ENCODE peak calls at places on chromosome 12, in nine cellular contexts. One of them, this sample, is unnamed.
A peak's percentile ranks its signal among the peaks of the same experiment; 100 is the strongest.

GRCh38 chr12:50637870-50638481 is 125.9 kb upstream of the ATF1 start:
- DNase-seq in neural progenitor cell: peak; percentile 66
- DNase-seq in psoas muscle: no peak
- DNase-seq in lung: no peak
- DNase-seq in AG10803: peak; percentile 63
- DNase-seq in heart right ventricle: no peak
- DNase-seq in LNCaP clone FGC: no peak
- DNase-seq in astrocyte of the spinal cord: peak; percentile 71
- DNase-seq in lower leg skin: no peak
- DNase-seq in this sample: peak; percentile 79

GRCh38 chr12:885701-886100 is 63.8 kb downstream of the RAD52 start:
- DNase-seq in neural progenitor cell: no peak
- DNase-seq in psoas muscle: no peak
- DNase-seq in lung: no peak
- DNase-seq in AG10803: no peak
- DNase-seq in heart right ventricle: no peak
- DNase-seq in LNCaP clone FGC: no peak
- DNase-seq in astrocyte of the spinal cord: no peak
- DNase-seq in lower leg skin: no peak
- DNase-seq in this sample: no peak

GRCh38 chr12:95633671-95634465 is 82.6 kb upstream of the USP44 start:
- DNase-seq in neural progenitor cell: no peak
- DNase-seq in psoas muscle: no peak
- DNase-seq in lung: no peak
- DNase-seq in AG10803: peak; percentile 62
- DNase-seq in heart right ventricle: no peak
- DNase-seq in LNCaP clone FGC: no peak
- DNase-seq in astrocyte of the spinal cord: peak; percentile 35
- DNase-seq in lower leg skin: peak; percentile 30
- DNase-seq in this sample: peak; percentile 71

GRCh38 chr12:124685689-124685993 is 118.2 kb upstream of the NCOR2 start:
- DNase-seq in neural progenitor cell: no peak
- DNase-seq in psoas muscle: no peak
- DNase-seq in lung: no peak
- DNase-seq in AG10803: no peak
- DNase-seq in heart right ventricle: no peak
- DNase-seq in LNCaP clone FGC: no peak
- DNase-seq in astrocyte of the spinal cord: no peak
- DNase-seq in lower leg skin: no peak
- DNase-seq in this sample: no peak

GRCh38 chr12:79547044-79547734 is 143.6 kb downstream of the PAWR start:
- DNase-seq in neural progenitor cell: peak; percentile 84
- DNase-seq in psoas muscle: no peak
- DNase-seq in lung: peak; percentile 74
- DNase-seq in AG10803: peak; percentile 94
- DNase-seq in heart right ventricle: no peak
- DNase-seq in LNCaP clone FGC: no peak
- DNase-seq in astrocyte of the spinal cord: peak; percentile 81
- DNase-seq in lower leg skin: peak; percentile 47
- DNase-seq in this sample: peak; percentile 85

GRCh38 chr12:104285740-104286537 is 17.6 kb upstream of the EID3 start:
- DNase-seq in neural progenitor cell: no peak
- DNase-seq in psoas muscle: no peak
- DNase-seq in lung: peak; percentile 79
- DNase-seq in AG10803: no peak
- DNase-seq in heart right ventricle: no peak
- DNase-seq in LNCaP clone FGC: no peak
- DNase-seq in astrocyte of the spinal cord: peak; percentile 58
- DNase-seq in lower leg skin: no peak
- DNase-seq in this sample: peak; percentile 54

GRCh38 chr12:62933220-62933870 is 1.6 kb downstream of the PPM1H start:
- DNase-seq in neural progenitor cell: peak; percentile 57
- DNase-seq in psoas muscle: no peak
- DNase-seq in lung: peak; percentile 39
- DNase-seq in AG10803: no peak
- DNase-seq in heart right ventricle: peak; percentile 50
- DNase-seq in LNCaP clone FGC: no peak
- DNase-seq in astrocyte of the spinal cord: peak; percentile 18
- DNase-seq in lower leg skin: no peak
- DNase-seq in this sample: no peak

GRCh38 chr12:129080821-129081220 is 227.5 kb downstream of the GLT1D1 start:
- DNase-seq in neural progenitor cell: no peak
- DNase-seq in psoas muscle: no peak
- DNase-seq in lung: no peak
- DNase-seq in AG10803: no peak
- DNase-seq in heart right ventricle: no peak
- DNase-seq in LNCaP clone FGC: no peak
- DNase-seq in astrocyte of the spinal cord: no peak
- DNase-seq in lower leg skin: no peak
- DNase-seq in this sample: no peak

GRCh38 chr12:40158592-40159111 is 52.8 kb upstream of the SLC2A13 start:
- DNase-seq in neural progenitor cell: no peak
- DNase-seq in psoas muscle: no peak
- DNase-seq in lung: peak; percentile 40
- DNase-seq in AG10803: peak; percentile 34
- DNase-seq in heart right ventricle: no peak
- DNase-seq in LNCaP clone FGC: no peak
- DNase-seq in astrocyte of the spinal cord: no peak
- DNase-seq in lower leg skin: peak; percentile 75
- DNase-seq in this sample: no peak

GRCh38 chr12:121466800-121467637 is 67.1 kb downstream of the RNF34 start:
- DNase-seq in neural progenitor cell: peak; percentile 95
- DNase-seq in psoas muscle: peak; percentile 92
- DNase-seq in lung: peak; percentile 88
- DNase-seq in AG10803: peak; percentile 84
- DNase-seq in heart right ventricle: peak; percentile 88
- DNase-seq in LNCaP clone FGC: peak; percentile 63
- DNase-seq in astrocyte of the spinal cord: peak; percentile 86
- DNase-seq in lower leg skin: peak; percentile 80
- DNase-seq in this sample: peak; percentile 71

GRCh38 chr12:124010687-124011086 is 37.7 kb downstream of the ZNF664 start:
- DNase-seq in neural progenitor cell: no peak
- DNase-seq in psoas muscle: no peak
- DNase-seq in lung: no peak
- DNase-seq in AG10803: no peak
- DNase-seq in heart right ventricle: no peak
- DNase-seq in LNCaP clone FGC: no peak
- DNase-seq in astrocyte of the spinal cord: no peak
- DNase-seq in lower leg skin: no peak
- DNase-seq in this sample: no peak

GRCh38 chr12:64299628-64300027 is 77.5 kb upstream of the KICS2 start:
- DNase-seq in neural progenitor cell: no peak
- DNase-seq in psoas muscle: no peak
- DNase-seq in lung: no peak
- DNase-seq in AG10803: no peak
- DNase-seq in heart right ventricle: no peak
- DNase-seq in LNCaP clone FGC: no peak
- DNase-seq in astrocyte of the spinal cord: no peak
- DNase-seq in lower leg skin: no peak
- DNase-seq in this sample: no peak

GRCh38 chr12:125983094-125983783 is 918.0 kb downstream of the AACS start:
- DNase-seq in neural progenitor cell: peak; percentile 97
- DNase-seq in psoas muscle: no peak
- DNase-seq in lung: no peak
- DNase-seq in AG10803: no peak
- DNase-seq in heart right ventricle: no peak
- DNase-seq in LNCaP clone FGC: no peak
- DNase-seq in astrocyte of the spinal cord: peak; percentile 78
- DNase-seq in lower leg skin: no peak
- DNase-seq in this sample: peak; percentile 39

GRCh38 chr12:31232361-31232965 is 93.5 kb downstream of the SINHCAF start:
- DNase-seq in neural progenitor cell: no peak
- DNase-seq in psoas muscle: no peak
- DNase-seq in lung: no peak
- DNase-seq in AG10803: no peak
- DNase-seq in heart right ventricle: no peak
- DNase-seq in LNCaP clone FGC: no peak
- DNase-seq in astrocyte of the spinal cord: no peak
- DNase-seq in lower leg skin: no peak
- DNase-seq in this sample: no peak

GRCh38 chr12:28390716-28391452 is 200.6 kb downstream of the CCDC91 start:
- DNase-seq in neural progenitor cell: no peak
- DNase-seq in psoas muscle: no peak
- DNase-seq in lung: no peak
- DNase-seq in AG10803: peak; percentile 88
- DNase-seq in heart right ventricle: peak; percentile 7
- DNase-seq in LNCaP clone FGC: no peak
- DNase-seq in astrocyte of the spinal cord: peak; percentile 56
- DNase-seq in lower leg skin: no peak
- DNase-seq in this sample: peak; percentile 87

GRCh38 chr12:92065018-92065499 is 80.6 kb downstream of the BTG1 start:
- DNase-seq in neural progenitor cell: no peak
- DNase-seq in psoas muscle: no peak
- DNase-seq in lung: peak; percentile 33
- DNase-seq in AG10803: peak; percentile 48
- DNase-seq in heart right ventricle: no peak
- DNase-seq in LNCaP clone FGC: no peak
- DNase-seq in astrocyte of the spinal cord: peak; percentile 41
- DNase-seq in lower leg skin: peak; percentile 59
- DNase-seq in this sample: peak; percentile 44

GRCh38 chr12:112711026-112711425 is 80.5 kb upstream of the RPH3A start:
- DNase-seq in neural progenitor cell: peak; percentile 43
- DNase-seq in psoas muscle: no peak
- DNase-seq in lung: no peak
- DNase-seq in AG10803: no peak
- DNase-seq in heart right ventricle: no peak
- DNase-seq in LNCaP clone FGC: no peak
- DNase-seq in astrocyte of the spinal cord: no peak
- DNase-seq in lower leg skin: no peak
- DNase-seq in this sample: no peak

GRCh38 chr12:21219206-21219605 is 88.2 kb downstream of the SLCO1B1 start:
- DNase-seq in neural progenitor cell: no peak
- DNase-seq in psoas muscle: no peak
- DNase-seq in lung: no peak
- DNase-seq in AG10803: no peak
- DNase-seq in heart right ventricle: no peak
- DNase-seq in LNCaP clone FGC: no peak
- DNase-seq in astrocyte of the spinal cord: no peak
- DNase-seq in lower leg skin: no peak
- DNase-seq in this sample: no peak

GRCh38 chr12:30599631-30600030 is 96.0 kb downstream of the IPO8 start:
- DNase-seq in neural progenitor cell: no peak
- DNase-seq in psoas muscle: no peak
- DNase-seq in lung: no peak
- DNase-seq in AG10803: no peak
- DNase-seq in heart right ventricle: no peak
- DNase-seq in LNCaP clone FGC: no peak
- DNase-seq in astrocyte of the spinal cord: peak; percentile 6
- DNase-seq in lower leg skin: no peak
- DNase-seq in this sample: peak; percentile 14

GRCh38 chr12:15404485-15404884 is 82.2 kb downstream of the PTPRO start:
- DNase-seq in neural progenitor cell: no peak
- DNase-seq in psoas muscle: no peak
- DNase-seq in lung: no peak
- DNase-seq in AG10803: no peak
- DNase-seq in heart right ventricle: no peak
- DNase-seq in LNCaP clone FGC: no peak
- DNase-seq in astrocyte of the spinal cord: peak; percentile 23
- DNase-seq in lower leg skin: no peak
- DNase-seq in this sample: peak; percentile 16

GRCh38 chr12:62009445-62009844 is 250.8 kb upstream of the USP15 start:
- DNase-seq in neural progenitor cell: no peak
- DNase-seq in psoas muscle: no peak
- DNase-seq in lung: no peak
- DNase-seq in AG10803: no peak
- DNase-seq in heart right ventricle: no peak
- DNase-seq in LNCaP clone FGC: no peak
- DNase-seq in astrocyte of the spinal cord: no peak
- DNase-seq in lower leg skin: no peak
- DNase-seq in this sample: no peak

DNA sequence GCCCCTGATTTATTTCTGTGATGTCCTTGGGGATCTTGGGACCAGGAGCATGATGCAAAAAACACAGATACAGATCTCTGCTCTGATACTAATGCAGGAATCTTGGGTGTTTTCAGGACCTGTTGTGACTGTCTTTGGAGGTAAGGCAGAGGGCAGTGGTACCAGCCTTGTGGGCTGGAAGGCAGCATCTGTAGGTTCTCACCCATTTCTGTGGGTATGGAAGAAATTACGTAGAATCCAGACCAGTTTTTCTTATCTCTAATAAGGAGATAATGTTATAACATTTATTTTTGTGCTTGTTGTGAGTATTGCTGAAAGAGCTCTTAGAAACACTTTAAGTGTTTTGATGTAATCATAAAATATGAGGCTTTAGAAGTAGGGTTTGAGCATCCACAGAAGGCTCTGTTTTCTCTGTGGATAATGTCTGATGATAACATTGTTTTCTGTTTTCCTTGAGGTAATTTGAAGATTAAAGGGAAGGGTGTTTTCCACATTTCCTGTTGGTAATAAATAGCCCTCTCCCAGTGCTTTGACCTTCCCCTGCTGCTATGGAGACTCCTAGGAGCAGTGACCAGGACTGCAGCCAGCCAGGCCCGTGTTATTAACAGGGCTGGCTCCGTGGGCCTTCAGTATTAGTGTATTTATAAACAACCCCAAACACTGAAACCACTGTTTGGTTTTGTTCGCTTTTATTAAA is 9.4 kb upstream of the DCP1B start:
- DNase-seq in neural progenitor cell: no peak
- DNase-seq in psoas muscle: no peak
- DNase-seq in lung: no peak
- DNase-seq in AG10803: no peak
- DNase-seq in heart right ventricle: peak; percentile 71
- DNase-seq in LNCaP clone FGC: no peak
- DNase-seq in astrocyte of the spinal cord: no peak
- DNase-seq in lower leg skin: no peak
- DNase-seq in this sample: no peak
- TF ChIP-seq CTCF in neural progenitor cell: no peak
- TF ChIP-seq CTCF in psoas muscle: no peak
- TF ChIP-seq CTCF in lung: no peak
- TF ChIP-seq CTCF in AG10803: no peak
- TF ChIP-seq CTCF in heart right ventricle: no peak
- TF ChIP-seq CTCF in LNCaP clone FGC: no peak
- TF ChIP-seq CTCF in astrocyte of the spinal cord: no peak
- TF ChIP-seq CTCF in lower leg skin: no peak
- TF ChIP-seq CTCF in this sample: no peak

GRCh38 chr12:110687770-110688169 is 1.1 kb downstream of the HVCN1 start:
- DNase-seq in neural progenitor cell: no peak
- DNase-seq in psoas muscle: no peak
- DNase-seq in lung: no peak
- DNase-seq in AG10803: no peak
- DNase-seq in heart right ventricle: no peak
- DNase-seq in LNCaP clone FGC: no peak
- DNase-seq in astrocyte of the spinal cord: no peak
- DNase-seq in lower leg skin: no peak
- DNase-seq in this sample: peak; percentile 3
- H3K4me3 ChIP-seq in neural progenitor cell: no peak overlapping the region
- H3K4me3 ChIP-seq in psoas muscle: peak overlapping the region; percentile 75
- H3K4me3 ChIP-seq in lung: no peak overlapping the region
- H3K4me3 ChIP-seq in AG10803: no peak overlapping the region
- H3K4me3 ChIP-seq in heart right ventricle: peak overlapping the region; percentile 85
- H3K4me3 ChIP-seq in LNCaP clone FGC: no peak overlapping the region
- H3K4me3 ChIP-seq in astrocyte of the spinal cord: no peak overlapping the region
- H3K4me3 ChIP-seq in lower leg skin: no peak overlapping the region
- H3K4me3 ChIP-seq in this sample: no peak overlapping the region

GRCh38 chr12:115771065-115771464 is 506.4 kb downstream of the MED13L start:
- DNase-seq in neural progenitor cell: peak; percentile 44
- DNase-seq in psoas muscle: no peak
- DNase-seq in lung: no peak
- DNase-seq in AG10803: peak; percentile 6
- DNase-seq in heart right ventricle: no peak
- DNase-seq in LNCaP clone FGC: no peak
- DNase-seq in astrocyte of the spinal cord: no peak
- DNase-seq in lower leg skin: no peak
- DNase-seq in this sample: no peak
- TF ChIP-seq CTCF in neural progenitor cell: peak; percentile 49
- TF ChIP-seq CTCF in psoas muscle: no peak
- TF ChIP-seq CTCF in lung: no peak
- TF ChIP-seq CTCF in AG10803: no peak
- TF ChIP-seq CTCF in heart right ventricle: no peak
- TF ChIP-seq CTCF in LNCaP clone FGC: peak; percentile 69
- TF ChIP-seq CTCF in astrocyte of the spinal cord: peak; percentile 6
- TF ChIP-seq CTCF in lower leg skin: no peak
- TF ChIP-seq CTCF in this sample: peak; percentile 3

GRCh38 chr12:108091351-108091750 is 37.7 kb upstream of the WSCD2 start:
- DNase-seq in neural progenitor cell: no peak
- DNase-seq in psoas muscle: peak; percentile 17
- DNase-seq in lung: no peak
- DNase-seq in AG10803: no peak
- DNase-seq in heart right ventricle: no peak
- DNase-seq in LNCaP clone FGC: no peak
- DNase-seq in astrocyte of the spinal cord: no peak
- DNase-seq in lower leg skin: peak; percentile 34
- DNase-seq in this sample: no peak
- H3K4me3 ChIP-seq in neural progenitor cell: no peak overlapping the region
- H3K4me3 ChIP-seq in psoas muscle: no peak overlapping the region
- H3K4me3 ChIP-seq in lung: no peak overlapping the region
- H3K4me3 ChIP-seq in AG10803: no peak overlapping the region
- H3K4me3 ChIP-seq in heart right ventricle: no peak overlapping the region
- H3K4me3 ChIP-seq in LNCaP clone FGC: no peak overlapping the region
- H3K4me3 ChIP-seq in astrocyte of the spinal cord: no peak overlapping the region
- H3K4me3 ChIP-seq in lower leg skin: no peak overlapping the region
- H3K4me3 ChIP-seq in this sample: no peak overlapping the region